ENCODE peak calls at places on chromosomes 16 and 17, in nine cellular contexts. B is upper lobe of right lung; W is body of pancreas; F is tibial artery; Q is activated CD4-positive, CD25-positive, alpha-beta regulatory T cell; M is aorta; R is stimulated activated CD4-positive, alpha-beta T cell treated with anti-CD3 and anti-CD28 coated beads, Interleukin-15, amount 100 ng/mL, for 24 hours; A is GM04504; P is activated CD8-positive, alpha-beta memory T cell treated with anti-CD3 and anti-CD28 coated beads for 4 hours. J is an unnamed sample.

GRCh38 chr17:7557147-7557764 is 1.3 kb upstream of the TNFSF13 start:
- DNase-seq in B (peak), F (no peak), Q (no peak), A (no peak), M (no peak), R (no peak), W (no peak), P (no peak), J (no peak)

GRCh38 chr16:66228791-66229190 is 137.7 kb upstream of the CDH5 start:
- DNase-seq in M (no peak), W (no peak), F (no peak), A (no peak), P (no peak), R (no peak), Q (no peak), B (no peak), J (no peak)

GRCh38 chr17:73743802-73744201 is 99.6 kb upstream of the SDK2 start:
- DNase-seq in R (no peak), A (no peak), P (no peak), Q (no peak), B (no peak), F (no peak), W (no peak), M (no peak), J (no peak)

GRCh38 chr17:7022791-7023571 is at the start of gene BCL6B:
- DNase-seq in M (no peak), F (no peak), R (no peak), B (peak), A (no peak), W (no peak), Q (no peak), P (no peak), J (no peak)

GRCh38 chr16:84356591-84357116 is 11.7 kb upstream of the ATP2C2 start:
- DNase-seq in P (no peak), W (no peak), B (no peak), R (no peak), F (no peak), M (no peak), A (no peak), Q (no peak), J (no peak)

GRCh38 chr17:5788266-5788900 is 204.1 kb upstream of the NLRP1 start:
- DNase-seq in F (no peak), M (no peak), B (no peak), P (no peak), R (no peak), W (no peak), A (no peak), Q (no peak), J (no peak)

GRCh38 chr16:4316732-4317461 is 1.0 kb downstream of the GLIS2 start:
- DNase-seq in Q (no peak), R (no peak), F (peak), A (no peak), B (peak), W (peak), P (no peak), M (peak), J (no peak)

GRCh38 chr17:21289902-21290571 is 5.5 kb downstream of the MAP2K3 start:
- DNase-seq in M (no peak), A (no peak), F (no peak), B (no peak), R (no peak), P (no peak), Q (no peak), W (peak), J (no peak)

GRCh38 chr16:85514601-85515318 is 98.4 kb upstream of the GSE1 start:
- DNase-seq in W (peak), P (no peak), M (peak), Q (no peak), F (peak), R (no peak), B (peak), A (peak), J (no peak)

GRCh38 chr16:2515180-2515803 is 1.5 kb downstream of the ATP6V0C start:
- DNase-seq in F (no peak), A (no peak), P (no peak), M (peak), R (no peak), B (peak), Q (no peak), W (peak), J (no peak)

GRCh38 chr17:65074778-65075250 is 18.3 kb upstream of the GNA13 start:
- DNase-seq in Q (no peak), M (no peak), B (peak), A (no peak), W (peak), R (no peak), F (no peak), P (no peak), J (no peak)

GRCh38 chr16:57734308-57734924 is 1.2 kb upstream of the KATNB1 start:
- DNase-seq in W (no peak), A (no peak), F (no peak), P (no peak), R (no peak), M (no peak), B (no peak), Q (no peak), J (no peak)

GRCh38 chr17:8362651-8363332 is 13.7 kb downstream of the KRABD2 start:
- DNase-seq in A (no peak), M (no peak), P (no peak), Q (no peak), B (no peak), R (no peak), W (no peak), F (no peak), J (no peak)

GRCh38 chr17:68910256-68910705 is 44.9 kb downstream of the ABCA8 start:
- DNase-seq in R (no peak), Q (no peak), M (peak), W (peak), P (no peak), F (peak), B (no peak), A (no peak), J (no peak)

GRCh38 chr16:1779741-1780676 is 2.4 kb downstream of the SPSB3 start:
- DNase-seq in B (no peak), F (no peak), P (no peak), W (no peak), Q (no peak), A (no peak), R (no peak), M (peak), J (no peak)

GRCh38 chr17:41689497-41690299 is 1.0 kb downstream of the EIF1 start:
- DNase-seq in Q (peak), P (peak), B (no peak), M (no peak), A (no peak), F (no peak), W (peak), R (peak), J (no peak)

GRCh38 chr16:67207857-67208524 is 9.1 kb downstream of the ELMO3 start:
- DNase-seq in R (no peak), M (no peak), A (no peak), B (no peak), Q (no peak), F (no peak), W (no peak), P (no peak), J (no peak)

GRCh38 chr16:4371481-4372314 is at the start of gene VASN:
- DNase-seq in Q (peak), F (peak), W (peak), M (peak), R (peak), B (peak), A (no peak), P (peak), J (peak)

GRCh38 chr16:89010210-89010925 is 33.4 kb upstream of the CBFA2T3 start:
- DNase-seq in R (no peak), A (no peak), W (no peak), Q (no peak), F (peak), P (no peak), B (peak), M (no peak), J (no peak)

GRCh38 chr17:55056530-55056929 is 88.0 kb downstream of the STXBP4 start:
- DNase-seq in M (no peak), R (no peak), Q (no peak), A (no peak), W (peak), F (no peak), B (no peak), P (no peak), J (no peak)

GRCh38 chr17:12320286-12320685 is 299.6 kb downstream of the MAP2K4 start:
- DNase-seq in P (no peak), Q (no peak), R (no peak), B (no peak), F (no peak), W (no peak), M (no peak), A (no peak), J (no peak)

GRCh38 chr17:7313890-7314718 is 1.1 kb downstream of the GPS2 start:
- DNase-seq in M (no peak), B (no peak), F (no peak), R (peak), W (no peak), Q (no peak), A (no peak), P (no peak), J (no peak)

GRCh38 chr17:64736804-64737492 is 74.8 kb upstream of the SMURF2 start:
- DNase-seq in M (no peak), W (peak), R (peak), F (no peak), A (no peak), P (no peak), B (no peak), Q (no peak), J (no peak)

GRCh38 chr17:41437769-41438168 is 3.0 kb downstream of the KRT38 start:
- DNase-seq in R (no peak), M (no peak), B (no peak), Q (no peak), W (no peak), A (no peak), P (no peak), F (no peak), J (no peak)

GRCh38 chr17:41492771-41493170 is 3.1 kb upstream of the KRT36 start:
- DNase-seq in F (no peak), A (no peak), B (peak), R (no peak), M (peak), W (no peak), Q (no peak), P (no peak), J (no peak)

GRCh38 chr16:1884155-1884760 is 12.3 kb upstream of the MEIOB start:
- DNase-seq in W (peak), F (no peak), R (no peak), P (no peak), M (no peak), B (no peak), A (no peak), Q (no peak), J (no peak)

GRCh38 chr16:4734730-4735575 is 616 bp downstream of the DNAAF8 start:
- DNase-seq in F (peak), W (peak), B (peak), A (peak), M (peak), P (peak), R (peak), Q (peak), J (peak)

GRCh38 chr17:4806420-4806769 is 557 bp upstream of the PLD2 start:
- DNase-seq in Q (no peak), F (no peak), P (no peak), W (peak), B (no peak), M (no peak), A (no peak), R (no peak), J (no peak)

GRCh38 chr17:29158515-29159275 is 21.5 kb downstream of the MYO18A start:
- DNase-seq in W (peak), M (no peak), Q (no peak), B (no peak), F (no peak), A (no peak), R (no peak), P (no peak), J (no peak)

GRCh38 chr16:89552329-89552728 is 8.2 kb upstream of the RPL13 start:
- DNase-seq in P (no peak), M (no peak), W (no peak), R (no peak), F (no peak), A (no peak), B (no peak), Q (no peak), J (no peak)

GRCh38 chr17:17741346-17742023 is 60.2 kb downstream of the RAI1 start:
- DNase-seq in F (no peak), P (no peak), R (no peak), A (no peak), M (no peak), W (no peak), Q (no peak), B (no peak), J (no peak)

GRCh38 chr17:76926237-76926866 is 58.1 kb downstream of the MGAT5B start:
- DNase-seq in W (no peak), B (no peak), R (no peak), F (no peak), A (no peak), Q (no peak), P (no peak), M (no peak), J (no peak)

GRCh38 chr17:34581446-34582184 is 2.2 kb downstream of the TMEM132E start:
- DNase-seq in B (peak), M (no peak), W (no peak), F (no peak), P (no peak), Q (no peak), R (no peak), A (no peak), J (no peak)

GRCh38 chr16:89085755-89086154 is 7.9 kb upstream of the ACSF3 start:
- DNase-seq in P (no peak), Q (no peak), A (no peak), M (no peak), R (no peak), F (no peak), W (no peak), B (no peak), J (no peak)

J was measured in GM13977.